ENCODE peak calls at places on chromosomes 7 and 10, in eight cellular contexts. H is adipocyte, L is AG08395, O is GM13976, G is COR-L47, T is HS-27A, S is psoas muscle, Z is RPMI8226. U is an unnamed sample.

GRCh38 chr7:130897515-130898419 is 163.8 kb upstream of the KLF14 start:
- DNase-seq in T (no peak), H (no peak), S (no peak), O (peak), L (no peak), Z (no peak), G (no peak), U (peak)

GRCh38 chr10:69377191-69377590 is 39.5 kb downstream of the TACR2 start:
- DNase-seq in Z (no peak), S (no peak), L (no peak), H (no peak), T (no peak), G (no peak), O (no peak), U (no peak)

GRCh38 chr10:114304566-114305421 is 65.7 kb downstream of the VWA2 start:
- DNase-seq in L (peak), T (peak), H (peak), S (peak), O (peak), Z (peak), G (peak), U (no peak)

GRCh38 chr7:22779697-22780096 is 43.0 kb downstream of the TOMM7 start:
- DNase-seq in H (no peak), L (no peak), Z (no peak), O (no peak), S (no peak), G (no peak), T (no peak), U (peak)

GRCh38 chr10:130615463-130615862 is 479.3 kb downstream of the GLRX3 start:
- DNase-seq in Z (no peak), O (no peak), G (no peak), L (no peak), S (no peak), H (no peak), T (no peak), U (no peak)

GRCh38 chr10:78416031-78416800 is 382.6 kb downstream of the RPS24 start:
- DNase-seq in Z (no peak), L (peak), O (no peak), G (no peak), T (no peak), H (peak), S (no peak), U (peak)

GRCh38 chr7:115008465-115009114 is 86.7 kb downstream of the MDFIC start:
- DNase-seq in S (peak), O (no peak), H (peak), G (no peak), Z (no peak), L (peak), T (no peak), U (no peak)

GRCh38 chr10:48598243-48598935 is 6.5 kb downstream of the ARHGAP22 start:
- DNase-seq in T (no peak), Z (peak), L (no peak), G (peak), O (no peak), H (no peak), S (no peak), U (no peak)

U was measured in M059J.